ENCODE peak calls at places on chromosome 4, in five cellular contexts. U is stimulated activated CD4-positive, alpha-beta T cell treated with anti-CD3 and anti-CD28 coated beads, TNF-alpha, amount 100 ng/mL, for 1 hour; N is choroid plexus epithelial cell; B is activated CD8-positive, alpha-beta T cell treated with anti-CD3 and anti-CD28 coated beads for 36 hours; F is K562. C is an unnamed sample.

GRCh38 chr4:167210166-167210565 is 24.1 kb downstream of the SPOCK3 start:
- DNase-seq in U (no peak), N (no peak), B (no peak), F (no peak), C (no peak)

GRCh38 chr4:5753766-5754528 is 42.9 kb downstream of the EVC start:
- DNase-seq in U (no peak), N (peak; percentile 97), B (no peak), F (peak; percentile 49), C (peak; percentile 89)

GRCh38 chr4:153082322-153083301 is 121.6 kb upstream of the TRIM2 start:
- DNase-seq in U (no peak), N (no peak), B (no peak), F (no peak), C (no peak)

GRCh38 chr4:184392748-184393334 is 81.5 kb downstream of the IRF2 start:
- DNase-seq in U (no peak), N (no peak), B (no peak), F (no peak), C (no peak)

GRCh38 chr4:183097251-183098079 is 1.6 kb upstream of the WWC2 start:
- DNase-seq in U (no peak), N (peak; percentile 54), B (no peak), F (no peak), C (peak; percentile 29)

GRCh38 chr4:170420255-170420693 is 330.5 kb upstream of the AADAT start:
- DNase-seq in U (no peak), N (peak; percentile 87), B (no peak), F (no peak), C (no peak)

GRCh38 chr4:89158884-89159503 is 47.7 kb downstream of the TIGD2 start:
- DNase-seq in U (no peak), N (peak; percentile 75), B (no peak), F (peak; percentile 23), C (peak; percentile 50)

GRCh38 chr4:155529197-155529596 is 137.5 kb upstream of the GUCY1A1 start:
- DNase-seq in U (no peak), N (peak; percentile 56), B (peak; percentile 38), F (no peak), C (no peak)

GRCh38 chr4:140851032-140851636 is 94.9 kb upstream of the TBC1D9 start:
- DNase-seq in U (no peak), N (peak; percentile 80), B (peak; percentile 34), F (peak; percentile 55), C (peak; percentile 69)

GRCh38 chr4:96260071-96260682 is 420.3 kb downstream of the PDHA2 start:
- DNase-seq in U (no peak), N (peak; percentile 39), B (no peak), F (no peak), C (no peak)

GRCh38 chr4:150033937-150034336 is 44.3 kb upstream of the DCLK2 start:
- DNase-seq in U (no peak), N (peak; percentile 70), B (no peak), F (no peak), C (peak; percentile 72)

GRCh38 chr4:67604029-67604381 is 45.5 kb downstream of the STAP1 start:
- DNase-seq in U (no peak), N (no peak), B (no peak), F (no peak), C (no peak)

GRCh38 chr4:183129125-183129524 is 30.1 kb downstream of the WWC2 start:
- DNase-seq in U (no peak), N (no peak), B (no peak), F (peak; percentile 14), C (no peak)

GRCh38 chr4:185933078-185933581 is 121.1 kb upstream of the SORBS2 start:
- DNase-seq in U (no peak), N (peak; percentile 85), B (no peak), F (no peak), C (peak; percentile 93)

GRCh38 chr4:90120037-90120436 is 7.2 kb upstream of the CCSER1 start:
- DNase-seq in U (no peak), N (no peak), B (no peak), F (no peak), C (no peak)